ENCODE peak calls at places on chromosome 21, in five cellular contexts. Q, V, I, U and Z are unnamed samples.

GRCh38 chr21:40631201-40631600 is 215.8 kb downstream of the DSCAM start:
- DNase-seq in U (no peak), V (no peak), Q (no peak), I (no peak), Z (no peak)

GRCh38 chr21:36126166-36126565 is 8.7 kb upstream of the CBR3 start:
- DNase-seq in Q (no peak), I (no peak), V (no peak), U (no peak), Z (no peak)

GRCh38 chr21:29078884-29079765 is 5.7 kb upstream of the CCT8 start:
- DNase-seq in V (no peak), U (peak), I (peak), Q (peak), Z (no peak)

GRCh38 chr21:35943752-35944151 is 116.6 kb downstream of the SETD4 start:
- DNase-seq in V (no peak), U (no peak), Q (no peak), I (no peak), Z (no peak)

GRCh38 chr21:15706686-15707085 is 23.1 kb upstream of the USP25 start:
- DNase-seq in I (peak), Q (no peak), V (peak), U (no peak), Z (no peak)

GRCh38 chr21:16797530-16797929 is 715.3 kb upstream of the CXADR start:
- DNase-seq in V (no peak), I (no peak), U (no peak), Q (no peak), Z (no peak)

GRCh38 chr21:46435786-46436227 is 22.9 kb upstream of the DIP2A start:
- DNase-seq in I (no peak), U (no peak), Q (no peak), V (no peak), Z (no peak)

GRCh38 chr21:37665230-37666024 is 250.8 kb downstream of the KCNJ6 start:
- DNase-seq in V (no peak), U (no peak), Q (no peak), I (no peak), Z (no peak)

GRCh38 chr21:28959367-28960099 is 33.1 kb downstream of the LTN1 start:
- DNase-seq in U (no peak), Q (no peak), I (no peak), V (no peak), Z (no peak)

GRCh38 chr21:40015818-40016217 is 148.6 kb downstream of the PCP4 start:
- DNase-seq in U (no peak), V (no peak), Q (no peak), I (no peak), Z (peak)

GRCh38 chr21:35229290-35229689 is 180.2 kb upstream of the RUNX1 start:
- DNase-seq in V (no peak), I (no peak), Q (no peak), U (no peak), Z (no peak)

GRCh38 chr21:36204980-36205379 is 48.4 kb downstream of the DOP1B start:
- DNase-seq in Q (no peak), V (no peak), U (no peak), I (no peak), Z (no peak)

GRCh38 chr21:46474365-46474764 is 15.7 kb downstream of the DIP2A start:
- DNase-seq in Q (no peak), V (no peak), U (no peak), I (peak), Z (no peak)

GRCh38 chr21:15848632-15849031 is 118.8 kb downstream of the USP25 start:
- DNase-seq in U (no peak), Q (no peak), I (no peak), V (no peak), Z (no peak)

GRCh38 chr21:35827004-35827403 is 233.3 kb downstream of the SETD4 start:
- DNase-seq in V (no peak), U (no peak), I (no peak), Q (no peak), Z (no peak)

GRCh38 chr21:32698971-32699693 is 28.7 kb downstream of the SYNJ1 start:
- DNase-seq in U (no peak), Q (no peak), V (no peak), I (no peak), Z (no peak)

GRCh38 chr21:36164427-36164784 is 7.8 kb downstream of the DOP1B start:
- DNase-seq in I (no peak), U (no peak), V (no peak), Q (no peak), Z (no peak)

GRCh38 chr21:14977814-14978213 is 87.0 kb downstream of the NRIP1 start:
- DNase-seq in V (no peak), Q (no peak), U (no peak), I (no peak), Z (no peak)

GRCh38 chr21:18677632-18678031 is 274.0 kb upstream of the TMPRSS15 start:
- DNase-seq in Q (no peak), I (no peak), V (no peak), U (no peak), Z (no peak)

GRCh38 chr21:35284199-35284598 is 235.1 kb upstream of the RUNX1 start:
- DNase-seq in Q (peak), V (peak), I (no peak), U (no peak), Z (no peak)

GRCh38 chr21:28247454-28248020 is 745.1 kb downstream of the LTN1 start:
- DNase-seq in Q (no peak), I (no peak), V (no peak), U (no peak), Z (no peak)

GRCh38 chr21:37509802-37510393 is 143.3 kb downstream of the DYRK1A start:
- DNase-seq in V (no peak), Q (no peak), I (no peak), U (no peak), Z (no peak)

GRCh38 chr21:16363563-16363962 is 633.8 kb downstream of the USP25 start:
- DNase-seq in U (no peak), Q (no peak), I (no peak), V (no peak), Z (no peak)

GRCh38 chr21:36193200-36193599 is 36.6 kb downstream of the DOP1B start:
- DNase-seq in U (no peak), I (no peak), Q (no peak), V (peak), Z (no peak)

GRCh38 chr21:14630556-14631069 is 84.5 kb upstream of the SAMSN1 start:
- DNase-seq in Q (no peak), I (peak), U (no peak), V (no peak), Z (no peak)

GRCh38 chr21:26116456-26117011 is 54.0 kb downstream of the APP start:
- DNase-seq in V (no peak), I (no peak), U (no peak), Q (no peak), Z (no peak)

GRCh38 chr21:32131960-32132359 is 146.9 kb downstream of the MIS18A start:
- DNase-seq in V (no peak), Q (no peak), U (no peak), I (peak), Z (no peak)

GRCh38 chr21:17388226-17388625 is 124.6 kb upstream of the CXADR start:
- DNase-seq in U (no peak), I (no peak), V (no peak), Q (no peak), Z (no peak)

GRCh38 chr21:31173881-31174555 is 135.7 kb upstream of the KRTAP19-8 start:
- DNase-seq in I (no peak), U (peak), Q (peak), V (no peak), Z (no peak)

GRCh38 chr21:30268608-30269197 is 14.0 kb downstream of the KRTAP24-1 start:
- DNase-seq in Q (no peak), I (peak), V (no peak), U (no peak), Z (no peak)

GRCh38 chr21:31918250-31918775 is 45.5 kb downstream of the HUNK start:
- DNase-seq in U (no peak), I (no peak), Q (no peak), V (no peak), Z (no peak)

GRCh38 chr21:30102881-30103280 is 63.7 kb downstream of the CLDN17 start:
- DNase-seq in I (peak), Q (no peak), V (no peak), U (no peak), Z (no peak)

GRCh38 chr21:15754640-15755039 is 24.9 kb downstream of the USP25 start:
- DNase-seq in U (no peak), I (no peak), Q (no peak), V (no peak), Z (no peak)

GRCh38 chr21:29091032-29091431 is 17.6 kb upstream of the CCT8 start:
- DNase-seq in I (no peak), U (no peak), Q (no peak), V (no peak), Z (no peak)

GRCh38 chr21:37232274-37233018 is 34.7 kb downstream of the VPS26C start:
- DNase-seq in Q (no peak), V (no peak), U (no peak), I (no peak), Z (no peak)

GRCh38 chr21:46639489-46640386 is 4.3 kb downstream of the PRMT2 start:
- DNase-seq in U (no peak), Q (no peak), I (peak), V (no peak), Z (no peak)

GRCh38 chr21:26137379-26138060 is 33.0 kb downstream of the APP start:
- DNase-seq in Q (no peak), V (no peak), I (no peak), U (no peak), Z (no peak)

GRCh38 chr21:20971296-20971921 is 26.8 kb upstream of the NCAM2 start:
- DNase-seq in V (no peak), U (peak), Q (no peak), I (peak), Z (no peak)

GRCh38 chr21:15000076-15000475 is 64.7 kb downstream of the NRIP1 start:
- DNase-seq in I (no peak), Q (no peak), U (no peak), V (no peak), Z (no peak)

GRCh38 chr21:28516996-28517592 is 475.6 kb downstream of the LTN1 start:
- DNase-seq in U (peak), V (peak), Q (peak), I (peak), Z (peak)

GRCh38 chr21:38669186-38669585 is 136.5 kb upstream of the ETS2 start:
- DNase-seq in V (no peak), U (no peak), I (peak), Q (no peak), Z (no peak)
- TF ChIP-seq CTCF in V (no peak), U (no peak), I (peak), Q (peak), Z (no peak)

GRCh38 chr21:45260191-45260795 is 27.4 kb downstream of the POFUT2 start:
- DNase-seq in V (peak), I (no peak), Q (no peak), U (no peak), Z (no peak)
- TF ChIP-seq POLR2A in V (no peak), I (no peak), Q (no peak), U (no peak), Z (no peak)

GRCh38 chr21:43717166-43717853 is 1.6 kb upstream of the PDXK start:
- DNase-seq in V (no peak), Q (no peak), U (no peak), I (no peak), Z (no peak)

GRCh38 chr21:43707462-43707861 is 11.5 kb upstream of the PDXK start:
- DNase-seq in V (no peak), U (no peak), I (no peak), Q (no peak), Z (no peak)

GRCh38 chr21:43716376-43717165 is 2.4 kb upstream of the PDXK start:
- DNase-seq in V (no peak), U (no peak), Q (no peak), I (peak), Z (no peak)

GRCh38 chr21:43708745-43709381 is 10.1 kb upstream of the PDXK start:
- DNase-seq in Q (no peak), V (no peak), U (no peak), I (no peak), Z (no peak)

DNA sequence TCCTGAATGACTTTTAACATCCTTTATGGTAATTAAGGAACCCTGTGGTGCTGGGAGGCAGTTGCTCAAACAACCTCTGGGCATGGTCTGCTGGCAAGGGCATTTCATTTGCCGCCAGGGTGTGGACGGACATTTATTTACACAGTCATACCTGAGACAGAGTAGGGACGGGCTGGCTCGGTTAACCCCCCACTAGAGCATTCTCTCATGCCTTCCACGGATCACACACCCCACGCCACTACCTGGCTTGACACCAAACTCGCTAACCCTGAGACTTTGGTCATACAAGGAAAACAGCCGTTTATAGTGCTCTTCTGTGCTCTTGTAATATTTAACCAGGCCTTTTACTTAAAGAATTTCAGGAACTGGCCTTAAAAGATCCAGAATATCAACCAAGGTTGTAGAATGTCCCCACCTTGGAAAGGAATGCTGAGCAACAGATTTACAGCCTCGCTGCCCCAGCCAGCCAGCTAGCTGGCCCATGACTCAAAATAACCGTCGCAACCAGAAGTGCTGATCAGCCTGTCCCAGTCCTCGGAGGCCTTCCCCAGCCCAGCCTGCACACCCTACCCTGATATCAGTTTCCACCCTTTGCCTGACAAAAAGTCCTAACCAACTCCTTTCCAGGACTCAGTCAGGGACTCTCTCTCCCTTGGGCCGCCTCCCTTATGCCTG is 6.5 kb upstream of the PDXK start:
- DNase-seq in I (no peak), V (peak), U (no peak), Q (no peak), Z (no peak)
- TF ChIP-seq CTCF in I (no peak), V (no peak), U (no peak), Q (no peak), Z (no peak)

DNA sequence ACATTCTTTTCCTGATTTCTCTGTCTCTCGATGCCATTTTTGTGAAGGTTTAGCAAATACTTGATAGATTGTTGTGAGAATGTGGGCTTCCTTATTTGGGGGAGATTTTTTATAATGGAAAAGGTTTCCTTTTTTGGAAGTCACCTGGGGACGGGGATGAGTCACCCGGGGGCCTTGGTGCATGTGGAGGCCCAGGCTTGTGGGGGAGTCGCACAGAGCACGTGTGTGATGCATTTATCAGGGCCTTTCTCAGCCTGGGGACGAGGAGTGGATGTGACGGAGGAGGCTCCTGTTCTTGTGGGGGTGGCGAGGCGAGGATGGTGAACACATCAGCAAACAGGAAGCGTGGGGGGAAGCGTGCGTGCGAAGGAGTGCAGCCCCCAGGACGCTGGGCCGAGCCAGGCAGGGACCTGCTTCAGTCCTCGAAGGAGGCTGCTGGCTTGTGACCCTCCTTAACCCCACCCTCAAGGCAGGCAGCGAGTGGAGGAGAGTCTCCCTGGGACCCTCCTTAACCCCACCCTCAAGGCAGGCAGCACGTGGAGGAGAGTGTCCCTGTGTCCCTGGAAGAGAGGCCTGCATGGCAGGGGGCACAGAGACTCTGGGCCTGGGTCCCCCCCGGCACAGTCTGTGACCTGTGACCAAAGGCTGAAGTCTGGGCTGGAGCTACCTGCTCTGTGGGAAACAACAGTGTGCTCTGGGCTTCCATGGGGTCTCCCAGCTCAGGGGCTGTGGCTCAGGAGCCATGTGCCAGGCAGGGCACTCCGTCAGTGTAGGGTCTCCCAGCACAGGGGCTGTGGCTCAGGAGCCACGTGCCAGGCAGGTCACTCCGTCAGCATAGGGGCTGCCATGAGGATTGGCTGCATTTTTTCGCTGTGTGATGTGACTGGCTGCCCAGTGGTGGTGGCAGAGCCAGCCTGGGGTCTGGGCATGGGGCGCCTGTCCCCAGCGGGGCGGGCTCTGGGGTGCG is 57.2 kb downstream of the AGPAT3 start:
- DNase-seq in Q (no peak), V (no peak), I (peak), U (no peak), Z (peak)
- TF ChIP-seq POLR2A in Q (no peak), V (no peak), I (peak), U (no peak), Z (no peak)

GRCh38 chr21:42574234-42575027 is 60.8 kb downstream of the SLC37A1 start:
- DNase-seq in Q (no peak), U (no peak), V (no peak), I (peak), Z (no peak)
- TF ChIP-seq CTCF in Q (no peak), U (no peak), V (no peak), I (peak), Z (no peak)

GRCh38 chr21:44804762-44805161 is 3.1 kb upstream of the UBE2G2 start:
- DNase-seq in V (no peak), U (no peak), Q (no peak), I (no peak), Z (no peak)
- TF ChIP-seq POLR2A in V (no peak), U (no peak), Q (no peak), I (no peak), Z (no peak)